ENCODE peak calls at places on chromosomes 12 and 14, in seven cellular contexts. X, W, F, Y, U, A and O are unnamed samples.

GRCh38 chr12:749871-750270 is 2.5 kb upstream of the WNK1 start:
- DNase-seq in X (no peak), W (no peak), F (no peak), Y (no peak), U (no peak), A (no peak), O (no peak)

GRCh38 chr14:29741909-29742401 is 185.7 kb downstream of the PRKD1 start:
- DNase-seq in X (no peak), W (peak; percentile 57), F (no peak), Y (no peak), U (no peak), A (no peak), O (peak; percentile 7)

GRCh38 chr14:89899917-89900680 is 54.4 kb downstream of the EFCAB11 start:
- DNase-seq in X (peak; percentile 36), W (peak; percentile 49), F (no peak), Y (no peak), U (peak; percentile 66), A (no peak), O (peak; percentile 42)

GRCh38 chr14:98665019-98665418 is 607.0 kb downstream of the BCL11B start:
- DNase-seq in X (peak; percentile 48), W (no peak), F (no peak), Y (no peak), U (no peak), A (no peak), O (no peak)

GRCh38 chr14:54627718-54628345 is 60.9 kb downstream of the SAMD4A start:
- DNase-seq in X (peak; percentile 86), W (peak; percentile 69), F (no peak), Y (no peak), U (no peak), A (no peak), O (peak; percentile 95)

GRCh38 chr12:4152145-4152795 is 121.3 kb upstream of the CCND2 start:
- DNase-seq in X (no peak), W (no peak), F (no peak), Y (no peak), U (no peak), A (no peak), O (no peak)

GRCh38 chr12:75978677-75979076 is 52.9 kb downstream of the PHLDA1 start:
- DNase-seq in X (no peak), W (no peak), F (no peak), Y (no peak), U (no peak), A (no peak), O (no peak)

GRCh38 chr14:61429316-61429715 is 107.9 kb downstream of the PRKCH start:
- DNase-seq in X (no peak), W (no peak), F (no peak), Y (no peak), U (no peak), A (no peak), O (no peak)

GRCh38 chr14:78519863-78520262 is 349.7 kb downstream of the NRXN3 start:
- DNase-seq in X (peak; percentile 71), W (peak; percentile 4), F (peak; percentile 53), Y (peak; percentile 72), U (no peak), A (peak; percentile 85), O (peak; percentile 7)

GRCh38 chr12:104676636-104677035 is 219.9 kb downstream of the CHST11 start:
- DNase-seq in X (no peak), W (no peak), F (no peak), Y (no peak), U (no peak), A (no peak), O (no peak)

GRCh38 chr12:104680506-104680905 is 223.8 kb downstream of the CHST11 start:
- DNase-seq in X (no peak), W (no peak), F (no peak), Y (no peak), U (no peak), A (no peak), O (no peak)

GRCh38 chr12:104674083-104674482 is 217.3 kb downstream of the CHST11 start:
- DNase-seq in X (no peak), W (no peak), F (no peak), Y (no peak), U (no peak), A (no peak), O (no peak)

GRCh38 chr12:104680070-104680469 is 223.3 kb downstream of the CHST11 start:
- DNase-seq in X (peak; percentile 73), W (peak; percentile 22), F (no peak), Y (no peak), U (no peak), A (no peak), O (no peak)

DNA sequence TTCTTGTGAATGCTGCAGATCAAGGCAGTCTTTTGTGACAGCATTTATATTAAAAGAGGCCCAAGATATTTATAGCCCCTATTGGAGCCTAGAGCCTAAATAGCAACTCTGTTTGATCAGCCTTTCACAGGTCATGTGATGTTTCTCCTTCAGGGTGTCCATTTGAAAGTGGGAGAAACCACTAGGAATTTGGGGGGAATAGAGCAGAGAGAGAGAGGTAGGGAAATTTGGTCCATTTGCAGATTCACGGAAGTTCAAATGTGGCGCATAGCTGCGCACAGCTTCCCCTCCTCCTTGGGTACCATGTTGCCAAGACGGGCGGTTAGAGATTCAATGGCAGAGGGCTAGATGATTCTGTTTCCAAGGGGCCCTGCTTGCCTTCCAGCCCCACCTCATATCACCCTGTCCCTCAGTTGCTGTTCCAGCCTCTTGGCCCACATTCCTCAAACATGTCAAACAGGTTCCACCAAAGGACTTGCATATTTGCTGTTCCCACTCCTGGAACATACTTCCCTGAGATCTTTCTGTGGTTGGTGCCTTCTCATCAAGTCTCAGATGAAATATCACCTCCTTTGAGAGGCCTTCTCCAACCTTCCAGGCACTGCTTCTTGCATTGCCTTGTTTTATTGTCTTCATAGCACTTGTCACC is 220.8 kb downstream of the CHST11 start:
- DNase-seq in X (no peak), W (no peak), F (no peak), Y (no peak), U (peak; percentile 72), A (no peak), O (no peak)
- H3K27ac ChIP-seq in X (no peak overlapping the region), W (no peak overlapping the region), F (no peak overlapping the region), Y (no peak overlapping the region), U (peak overlapping the region; percentile 24), A (no peak overlapping the region), O (no peak overlapping the region)

GRCh38 chr12:57439762-57440266 is 5.2 kb downstream of the INHBC start:
- DNase-seq in X (no peak), W (no peak), F (no peak), Y (no peak), U (no peak), A (no peak), O (no peak)
- H4K8ac ChIP-seq in X (no peak overlapping the region), W (no peak overlapping the region), F (no peak overlapping the region), Y (no peak overlapping the region), U (no peak overlapping the region), A (no peak overlapping the region), O (no peak overlapping the region)

GRCh38 chr14:103188691-103189480 is 65.6 kb downstream of the TNFAIP2 start:
- DNase-seq in X (no peak), W (no peak), F (peak; percentile 67), Y (no peak), U (peak; percentile 79), A (peak; percentile 82), O (peak; percentile 17)
- H3K27ac ChIP-seq in X (no peak overlapping the region), W (no peak overlapping the region), F (no peak overlapping the region), Y (no peak overlapping the region), U (no peak overlapping the region), A (no peak overlapping the region), O (no peak overlapping the region)

DNA sequence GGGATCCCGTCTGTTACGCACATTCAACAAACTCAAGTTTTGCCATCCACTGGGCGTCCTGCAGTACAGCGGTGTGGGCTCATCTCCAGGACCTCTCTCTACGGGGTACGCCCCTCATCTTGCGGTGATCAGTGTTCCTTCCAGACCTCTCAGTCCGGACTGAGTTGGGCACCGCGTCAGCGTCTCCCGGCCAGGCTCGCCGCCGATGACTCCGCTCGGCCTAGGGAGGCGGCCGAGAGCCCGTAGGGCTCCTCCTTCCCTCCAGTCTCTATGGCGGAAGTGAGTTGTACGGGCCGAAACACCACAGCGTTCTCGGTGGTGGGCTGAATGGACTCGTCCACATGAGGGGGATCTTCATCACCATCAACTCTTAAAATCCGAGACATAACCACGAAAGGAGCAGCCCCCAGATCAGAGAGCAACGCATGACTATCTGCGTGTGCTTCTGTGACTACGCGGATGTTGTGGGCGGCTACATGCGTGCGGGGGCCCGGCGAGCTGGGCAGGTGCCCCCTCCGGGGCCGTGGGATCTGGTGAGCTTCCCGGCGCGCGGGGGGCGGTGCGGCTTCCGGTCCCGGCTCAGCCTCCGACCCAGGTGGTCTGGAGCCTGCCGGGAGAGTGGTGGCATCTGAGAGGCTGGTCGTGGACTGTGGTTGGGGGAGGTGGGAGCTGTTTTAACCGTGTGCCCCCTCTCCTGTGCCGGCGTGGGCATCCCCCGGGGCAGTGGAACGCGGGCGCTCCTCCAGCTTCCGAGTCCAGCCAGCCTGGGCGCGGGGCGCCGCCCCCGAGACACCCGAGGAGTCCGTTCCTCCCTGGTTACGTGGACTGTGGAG is at the start of gene ATG101:
- DNase-seq in X (peak; percentile 98), W (peak; percentile 96), F (peak; percentile 97), Y (peak; percentile 96), U (peak; percentile 92), A (peak; percentile 90), O (peak; percentile 98)
- H4K8ac ChIP-seq in X (no peak within 1 kb of the TSS), W (peak within 1 kb of the TSS; percentile 100), F (no peak within 1 kb of the TSS), Y (no peak within 1 kb of the TSS), U (peak within 1 kb of the TSS; percentile 96), A (peak within 1 kb of the TSS; percentile 99), O (peak within 1 kb of the TSS; percentile 99)

GRCh38 chr14:77455966-77456640 is 1.3 kb downstream of the VIPAS39 start:
- DNase-seq in X (no peak), W (no peak), F (no peak), Y (no peak), U (no peak), A (no peak), O (no peak)

GRCh38 chr14:77459072-77459723 is 1.3 kb downstream of the AHSA1 start:
- DNase-seq in X (peak; percentile 84), W (peak; percentile 77), F (peak; percentile 58), Y (peak; percentile 74), U (peak; percentile 72), A (peak; percentile 82), O (peak; percentile 84)

GRCh38 chr14:77457115-77457521 is 283 bp downstream of the VIPAS39 start:
- DNase-seq in X (no peak), W (peak; percentile 40), F (no peak), Y (no peak), U (no peak), A (no peak), O (no peak)

GRCh38 chr14:77457522-77458248 is at the start of the genes AHSA1 and VIPAS39:
- DNase-seq in X (peak; percentile 100), W (peak; percentile 99), F (peak; percentile 99), Y (peak; percentile 98), U (peak; percentile 98), A (peak; percentile 89), O (peak; percentile 100)

DNA sequence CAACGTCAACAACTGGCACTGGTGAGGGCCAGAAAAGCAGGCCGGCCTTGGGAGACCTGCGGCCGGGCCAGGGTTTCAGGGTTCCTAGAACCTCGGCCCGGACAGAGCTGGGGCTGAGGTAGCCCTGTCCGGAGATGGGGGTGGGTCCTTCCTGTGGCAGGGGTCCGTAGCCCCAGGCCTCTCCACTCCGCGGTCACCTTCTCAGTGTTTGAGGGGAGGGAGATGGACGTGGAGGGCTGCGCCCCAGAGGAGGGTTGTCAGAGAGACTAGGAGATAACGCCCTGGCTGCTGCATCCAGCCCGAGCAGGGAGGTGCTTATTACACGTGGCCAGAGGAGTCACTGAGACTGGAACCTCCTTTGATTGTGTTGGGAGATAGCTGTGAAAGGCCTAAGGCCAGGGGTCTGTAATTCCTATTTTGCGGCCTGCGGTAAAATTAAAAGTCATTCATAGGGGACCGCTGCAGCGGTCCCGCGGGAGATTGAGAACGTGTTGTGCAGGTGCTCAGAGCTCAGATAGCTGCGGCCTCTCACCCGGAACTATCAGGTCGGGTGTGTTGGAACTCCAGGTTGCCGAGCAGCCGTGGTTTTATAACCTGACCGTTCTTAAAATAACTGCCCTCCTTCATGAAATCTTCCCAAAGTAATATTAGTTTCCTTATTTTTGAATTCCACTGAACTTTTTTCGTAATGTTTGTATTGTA is 507 bp downstream of the AHSA1 start:
- DNase-seq in X (peak; percentile 85), W (peak; percentile 18), F (peak; percentile 45), Y (no peak), U (peak; percentile 54), A (no peak), O (peak; percentile 63)
- H3K27ac ChIP-seq in X (peak overlapping the region; percentile 35), W (peak overlapping the region; percentile 92), F (no peak overlapping the region), Y (peak overlapping the region; percentile 55), U (peak overlapping the region; percentile 67), A (peak overlapping the region; percentile 97), O (peak overlapping the region; percentile 98)